ENCODE peak calls at places on chromosomes 12 and 14, in nine cellular contexts. J, X, I, W, N, B, D, A and S are unnamed samples.

GRCh38 chr12:115983226-115983798 is 294.2 kb downstream of the MED13L start:
- DNase-seq in J (no peak), X (peak; percentile 17), I (no peak), W (no peak), N (no peak), B (peak; percentile 79), D (no peak), A (peak; percentile 31), S (no peak)

GRCh38 chr12:56581418-56582145 is 48.5 kb downstream of the BAZ2A start:
- DNase-seq in J (no peak), X (peak; percentile 27), I (no peak), W (no peak), N (no peak), B (no peak), D (peak; percentile 8), A (no peak), S (no peak)

GRCh38 chr12:50508420-50508819 is 3.6 kb downstream of the DIP2B start:
- DNase-seq in J (no peak), X (no peak), I (no peak), W (no peak), N (no peak), B (no peak), D (no peak), A (no peak), S (no peak)

GRCh38 chr14:25041484-25041883 is 8.5 kb downstream of the STXBP6 start:
- DNase-seq in J (no peak), X (no peak), I (no peak), W (no peak), N (no peak), B (no peak), D (no peak), A (peak; percentile 26), S (no peak)

GRCh38 chr12:105067511-105068031 is 16.7 kb downstream of the ALDH1L2 start:
- DNase-seq in J (no peak), X (no peak), I (no peak), W (no peak), N (no peak), B (no peak), D (no peak), A (no peak), S (no peak)

GRCh38 chr12:27779416-27779815 is 617 bp upstream of the KLHL42 start:
- DNase-seq in J (no peak), X (no peak), I (no peak), W (peak; percentile 62), N (peak; percentile 18), B (peak; percentile 41), D (no peak), A (peak; percentile 19), S (no peak)

GRCh38 chr12:132605892-132606291 is 4.5 kb downstream of the LRCOL1 start:
- DNase-seq in J (no peak), X (no peak), I (no peak), W (no peak), N (no peak), B (no peak), D (no peak), A (no peak), S (no peak)

GRCh38 chr12:7917392-7918267 is 18.4 kb downstream of the SLC2A3 start:
- DNase-seq in J (no peak), X (no peak), I (no peak), W (no peak), N (no peak), B (no peak), D (no peak), A (no peak), S (no peak)

GRCh38 chr14:58587271-58587670 is 50.5 kb upstream of the DACT1 start:
- DNase-seq in J (no peak), X (no peak), I (peak; percentile 68), W (no peak), N (no peak), B (no peak), D (no peak), A (no peak), S (no peak)

GRCh38 chr12:118034429-118035193 is 18.1 kb downstream of the RFC5 start:
- DNase-seq in J (no peak), X (peak; percentile 64), I (no peak), W (peak; percentile 42), N (no peak), B (peak; percentile 65), D (no peak), A (peak; percentile 70), S (no peak)

GRCh38 chr12:11710906-11711305 is 61.4 kb downstream of the ETV6 start:
- DNase-seq in J (no peak), X (no peak), I (no peak), W (no peak), N (no peak), B (no peak), D (no peak), A (no peak), S (no peak)

DNA sequence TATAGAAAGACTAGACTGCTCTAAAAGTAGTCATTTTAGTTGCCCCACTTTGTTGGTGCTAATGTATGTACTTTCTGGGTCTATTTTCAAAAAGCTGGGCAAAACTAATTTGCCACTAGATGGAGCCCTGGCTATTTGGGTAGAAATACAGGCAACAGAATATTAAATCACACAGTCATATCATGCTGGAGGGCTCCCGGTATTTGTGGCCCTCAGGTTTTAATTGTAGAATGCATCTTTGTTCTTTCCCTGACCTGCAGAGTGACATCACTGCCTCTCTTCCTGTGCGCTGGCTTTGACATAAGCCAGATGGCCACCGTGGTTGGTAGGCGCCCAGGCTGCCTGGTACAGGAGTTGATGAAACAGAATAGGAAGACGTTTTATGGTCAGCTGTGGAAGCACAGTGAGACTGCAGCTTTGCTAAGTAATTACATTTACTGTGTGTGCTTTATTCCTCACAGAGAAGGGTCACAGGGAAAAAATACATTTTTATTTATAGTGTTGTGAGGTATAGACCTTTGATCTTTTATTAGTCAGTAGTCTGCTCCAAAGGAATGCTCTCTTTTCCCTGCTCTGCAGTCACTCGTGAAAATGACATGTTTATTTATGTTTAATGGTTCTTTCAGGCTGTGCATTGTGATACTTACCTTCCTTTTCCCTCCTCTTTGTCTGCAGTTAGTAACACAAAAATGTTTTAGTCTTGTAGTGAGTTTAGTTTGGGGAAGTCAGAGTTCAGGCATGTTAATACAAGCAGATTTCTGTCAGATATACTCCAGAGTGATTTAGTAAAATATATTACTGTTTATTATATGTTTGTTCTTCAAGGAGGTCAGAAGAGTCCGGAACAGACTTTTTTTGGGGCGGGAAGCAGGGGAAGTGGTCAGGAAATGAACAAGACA is 28.4 kb downstream of the MSRB3 start:
- DNase-seq in J (peak; percentile 91), X (peak; percentile 73), I (no peak), W (no peak), N (no peak), B (peak; percentile 63), D (no peak), A (peak; percentile 49), S (no peak)
- TF ChIP-seq CTCF in J (peak; percentile 78), X (peak; percentile 75), I (peak; percentile 49), W (peak; percentile 49), N (peak; percentile 65), B (peak; percentile 75), D (no peak), A (peak; percentile 14), S (no peak)

GRCh38 chr14:77654001-77654431 is 37.6 kb upstream of the SPTLC2 start:
- DNase-seq in J (no peak), X (no peak), I (no peak), W (no peak), N (no peak), B (no peak), D (no peak), A (no peak), S (no peak)

GRCh38 chr14:77649326-77649725 is 32.9 kb upstream of the SPTLC2 start:
- DNase-seq in J (no peak), X (no peak), I (no peak), W (no peak), N (no peak), B (no peak), D (no peak), A (no peak), S (no peak)

GRCh38 chr14:77648520-77649200 is 32.2 kb upstream of the SPTLC2 start:
- DNase-seq in J (no peak), X (no peak), I (no peak), W (no peak), N (no peak), B (no peak), D (no peak), A (no peak), S (no peak)

GRCh38 chr14:77657244-77657643 is 40.8 kb upstream of the SPTLC2 start:
- DNase-seq in J (no peak), X (no peak), I (no peak), W (no peak), N (no peak), B (no peak), D (no peak), A (no peak), S (no peak)

GRCh38 chr14:77653473-77653872 is 37.0 kb upstream of the SPTLC2 start:
- DNase-seq in J (no peak), X (no peak), I (no peak), W (no peak), N (no peak), B (peak; percentile 64), D (no peak), A (no peak), S (no peak)
- TF ChIP-seq CTCF in J (peak; percentile 33), X (no peak), I (no peak), W (no peak), N (peak; percentile 31), B (peak; percentile 44), D (no peak), A (no peak), S (no peak)

GRCh38 chr12:72264548-72265175 is 7.5 kb upstream of the TRHDE start:
- DNase-seq in J (no peak), X (peak; percentile 36), I (no peak), W (no peak), N (no peak), B (peak; percentile 57), D (no peak), A (no peak), S (no peak)
- TF ChIP-seq CTCF in J (peak; percentile 57), X (peak; percentile 21), I (no peak), W (peak; percentile 58), N (peak; percentile 68), B (peak; percentile 50), D (no peak), A (no peak), S (no peak)

GRCh38 chr12:80411787-80412186 is 32.2 kb upstream of the PTPRQ start:
- DNase-seq in J (no peak), X (no peak), I (no peak), W (no peak), N (no peak), B (no peak), D (no peak), A (no peak), S (no peak)

GRCh38 chr12:80413462-80413861 is 30.6 kb upstream of the PTPRQ start:
- DNase-seq in J (no peak), X (no peak), I (no peak), W (no peak), N (no peak), B (peak; percentile 35), D (no peak), A (no peak), S (no peak)

DNA sequence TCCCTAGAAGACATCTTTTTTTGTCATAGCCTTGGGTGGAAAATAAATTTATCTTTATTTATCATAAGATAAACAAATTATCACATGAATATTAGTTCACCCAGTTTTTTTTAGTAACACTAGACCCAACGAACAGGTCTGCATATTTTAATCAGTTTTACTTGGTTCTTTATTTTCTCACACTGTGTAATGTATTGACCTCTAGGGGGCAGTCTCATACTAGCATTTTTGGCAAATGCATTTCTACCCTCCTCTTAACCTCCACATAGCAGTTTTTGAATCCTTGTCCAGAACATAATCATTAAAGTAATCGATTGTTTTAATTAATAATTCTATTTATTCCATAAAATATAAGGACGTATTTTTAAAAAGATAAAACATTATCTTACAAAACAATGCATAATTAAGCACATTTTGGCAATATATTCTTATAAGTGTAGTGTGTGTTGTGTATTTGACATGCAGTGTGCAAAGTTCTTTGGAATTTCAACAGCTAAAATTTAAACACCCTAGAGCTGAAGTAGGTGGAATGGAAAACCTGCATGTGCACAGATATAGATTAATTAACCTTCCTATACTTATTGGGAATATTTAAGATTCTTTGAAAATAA is 31.6 kb upstream of the PTPRQ start:
- DNase-seq in J (peak; percentile 45), X (peak; percentile 66), I (no peak), W (no peak), N (no peak), B (peak; percentile 87), D (no peak), A (peak; percentile 7), S (no peak)
- TF ChIP-seq CTCF in J (peak; percentile 60), X (peak; percentile 66), I (peak; percentile 73), W (peak; percentile 88), N (peak; percentile 95), B (peak; percentile 79), D (peak; percentile 35), A (peak; percentile 30), S (peak; percentile 38)